ENCODE peak calls at places on chromosomes 6 and 20, in four cellular contexts. One of them, this sample, is unnamed.

GRCh38 chr6:56671651-56672461 is 29.2 kb upstream of the DST start:
- DNase-seq in RPMI7951: peak
- DNase-seq in iPS-NIHi11: peak
- DNase-seq in heart right ventricle: no peak
- DNase-seq in this sample: peak

GRCh38 chr6:46651766-46652165 is 852 bp downstream of the CYP39A1 start:
- DNase-seq in RPMI7951: no peak
- DNase-seq in iPS-NIHi11: no peak
- DNase-seq in heart right ventricle: no peak
- DNase-seq in this sample: no peak

GRCh38 chr6:163641706-163642105 is 227.2 kb downstream of the QKI start:
- DNase-seq in RPMI7951: no peak
- DNase-seq in iPS-NIHi11: no peak
- DNase-seq in heart right ventricle: no peak
- DNase-seq in this sample: no peak

GRCh38 chr20:10696650-10697049 is 22.9 kb upstream of the JAG1 start:
- DNase-seq in heart right ventricle: no peak
- DNase-seq in iPS-NIHi11: peak
- DNase-seq in RPMI7951: no peak
- DNase-seq in this sample: peak

GRCh38 chr6:93677297-93677965 is 258.1 kb upstream of the EPHA7 start:
- DNase-seq in iPS-NIHi11: no peak
- DNase-seq in RPMI7951: no peak
- DNase-seq in heart right ventricle: no peak
- DNase-seq in this sample: no peak

GRCh38 chr6:133804263-133804662 is 84.7 kb upstream of the TCF21 start:
- DNase-seq in iPS-NIHi11: no peak
- DNase-seq in heart right ventricle: no peak
- DNase-seq in RPMI7951: peak
- DNase-seq in this sample: no peak

GRCh38 chr20:63702036-63702665 is 5.6 kb downstream of the ARFRP1 start:
- DNase-seq in RPMI7951: no peak
- DNase-seq in heart right ventricle: no peak
- DNase-seq in iPS-NIHi11: peak
- DNase-seq in this sample: no peak

GRCh38 chr20:63007472-63007721 is 633 bp upstream of the BHLHE23 start:
- DNase-seq in iPS-NIHi11: no peak
- DNase-seq in heart right ventricle: no peak
- DNase-seq in RPMI7951: no peak
- DNase-seq in this sample: no peak

GRCh38 chr6:69019832-69020231 is 384.8 kb downstream of the ADGRB3 start:
- DNase-seq in iPS-NIHi11: no peak
- DNase-seq in heart right ventricle: no peak
- DNase-seq in RPMI7951: no peak
- DNase-seq in this sample: no peak

GRCh38 chr6:15400572-15401004 is 154.7 kb downstream of the JARID2 start:
- DNase-seq in RPMI7951: peak
- DNase-seq in iPS-NIHi11: peak
- DNase-seq in heart right ventricle: peak
- DNase-seq in this sample: peak

GRCh38 chr6:77173472-77174074 is 289.7 kb downstream of the HTR1B start:
- DNase-seq in iPS-NIHi11: peak
- DNase-seq in heart right ventricle: no peak
- DNase-seq in RPMI7951: peak
- DNase-seq in this sample: peak

GRCh38 chr6:43847741-43848630 is 78.0 kb downstream of the VEGFA start:
- DNase-seq in iPS-NIHi11: no peak
- DNase-seq in RPMI7951: peak
- DNase-seq in heart right ventricle: no peak
- DNase-seq in this sample: no peak

GRCh38 chr6:142716097-142716496 is 228.9 kb downstream of the HIVEP2 start:
- DNase-seq in heart right ventricle: no peak
- DNase-seq in iPS-NIHi11: no peak
- DNase-seq in RPMI7951: no peak
- DNase-seq in this sample: peak

GRCh38 chr20:57502331-57502700 is 22.6 kb downstream of the CTCFL start:
- DNase-seq in heart right ventricle: no peak
- DNase-seq in iPS-NIHi11: no peak
- DNase-seq in RPMI7951: no peak
- DNase-seq in this sample: peak

GRCh38 chr20:32612831-32613595 is 27.9 kb upstream of the NOL4L start:
- DNase-seq in iPS-NIHi11: no peak
- DNase-seq in heart right ventricle: no peak
- DNase-seq in RPMI7951: no peak
- DNase-seq in this sample: no peak

GRCh38 chr6:34011298-34011697 is 134.6 kb downstream of the GRM4 start:
- DNase-seq in RPMI7951: no peak
- DNase-seq in heart right ventricle: no peak
- DNase-seq in iPS-NIHi11: no peak
- DNase-seq in this sample: no peak

GRCh38 chr20:21100590-21101452 is 5.3 kb downstream of the LINC00237 start:
- DNase-seq in heart right ventricle: no peak
- DNase-seq in RPMI7951: peak
- DNase-seq in iPS-NIHi11: peak
- DNase-seq in this sample: peak

GRCh38 chr6:21885532-21886089 is 292.1 kb downstream of the SOX4 start:
- DNase-seq in heart right ventricle: peak
- DNase-seq in iPS-NIHi11: no peak
- DNase-seq in RPMI7951: peak
- DNase-seq in this sample: no peak

GRCh38 chr6:30047220-30047619 is 13.8 kb upstream of the POLR1H start:
- DNase-seq in iPS-NIHi11: no peak
- DNase-seq in heart right ventricle: no peak
- DNase-seq in RPMI7951: no peak
- DNase-seq in this sample: no peak

GRCh38 chr6:82525775-82526515 is 162.3 kb downstream of the TPBG start:
- DNase-seq in heart right ventricle: no peak
- DNase-seq in RPMI7951: no peak
- DNase-seq in iPS-NIHi11: no peak
- DNase-seq in this sample: no peak

GRCh38 chr6:29908710-29909109 is 33.6 kb upstream of the HLA-A start:
- DNase-seq in iPS-NIHi11: no peak
- DNase-seq in RPMI7951: no peak
- DNase-seq in heart right ventricle: no peak
- DNase-seq in this sample: peak

GRCh38 chr6:119445666-119446622 is 96.4 kb upstream of the MAN1A1 start:
- DNase-seq in heart right ventricle: no peak
- DNase-seq in RPMI7951: peak
- DNase-seq in iPS-NIHi11: no peak
- DNase-seq in this sample: peak

GRCh38 chr6:12245763-12246720 is 44.1 kb upstream of the EDN1 start:
- DNase-seq in iPS-NIHi11: no peak
- DNase-seq in heart right ventricle: no peak
- DNase-seq in RPMI7951: no peak
- DNase-seq in this sample: peak

GRCh38 chr20:53707341-53708102 is 113.9 kb upstream of the ZNF217 start:
- DNase-seq in heart right ventricle: no peak
- DNase-seq in RPMI7951: peak
- DNase-seq in iPS-NIHi11: no peak
- DNase-seq in this sample: no peak

GRCh38 chr20:39812116-39812515 is 850.0 kb downstream of the DHX35 start:
- DNase-seq in iPS-NIHi11: no peak
- DNase-seq in RPMI7951: no peak
- DNase-seq in heart right ventricle: no peak
- DNase-seq in this sample: no peak

GRCh38 chr6:112501705-112502104 is 154.6 kb downstream of the RFPL4B start:
- DNase-seq in iPS-NIHi11: peak
- DNase-seq in heart right ventricle: peak
- DNase-seq in RPMI7951: peak
- DNase-seq in this sample: no peak

GRCh38 chr6:48765352-48765961 is 654.5 kb upstream of the PTCHD4 start:
- DNase-seq in heart right ventricle: no peak
- DNase-seq in iPS-NIHi11: peak
- DNase-seq in RPMI7951: peak
- DNase-seq in this sample: peak

GRCh38 chr6:145141609-145142008 is 593.7 kb downstream of the EPM2A start:
- DNase-seq in RPMI7951: no peak
- DNase-seq in heart right ventricle: no peak
- DNase-seq in iPS-NIHi11: no peak
- DNase-seq in this sample: no peak

GRCh38 chr6:19375613-19376012 is 461.6 kb upstream of the ID4 start:
- DNase-seq in heart right ventricle: no peak
- DNase-seq in RPMI7951: no peak
- DNase-seq in iPS-NIHi11: no peak
- DNase-seq in this sample: no peak

GRCh38 chr6:158161566-158162254 is 6.4 kb downstream of the SERAC1 start:
- DNase-seq in iPS-NIHi11: peak
- DNase-seq in RPMI7951: no peak
- DNase-seq in heart right ventricle: no peak
- DNase-seq in this sample: peak

GRCh38 chr6:149289966-149290365 is 27.5 kb upstream of the TAB2 start:
- DNase-seq in RPMI7951: no peak
- DNase-seq in heart right ventricle: no peak
- DNase-seq in iPS-NIHi11: no peak
- DNase-seq in this sample: no peak